ENCODE peak calls at places on chromosomes 12 and 14, in nine cellular contexts. C is H7, F is esophagus muscularis mucosa, N is transverse colon, G is iPS DF 6.9, H is cardiac muscle cell, A is pancreas, Z is right cardiac atrium, O is esophagus squamous epithelium. X is an unnamed sample.
A peak's percentile ranks its signal among the peaks of the same experiment; 100 is the strongest.

GRCh38 chr12:9948606-9949286 is 16.6 kb upstream of the CLEC2A start:
- DNase-seq in C (no peak), F (no peak), N (no peak), G (no peak), H (no peak), A (no peak), Z (no peak), O (no peak), X (no peak)

GRCh38 chr14:104789752-104790743 is 5.5 kb downstream of the AKT1 start:
- DNase-seq in C (no peak), F (no peak), N (no peak), G (no peak), H (no peak), A (no peak), Z (peak; percentile 65), O (no peak), X (no peak)

GRCh38 chr12:7748774-7749296 is 1.7 kb upstream of the CLEC4C start:
- DNase-seq in C (no peak), F (no peak), N (no peak), G (no peak), H (peak; percentile 32), A (no peak), Z (no peak), O (no peak), X (no peak)

GRCh38 chr14:81269100-81269978 is 48.6 kb upstream of the GTF2A1 start:
- DNase-seq in C (peak; percentile 75), F (no peak), N (no peak), G (peak; percentile 39), H (peak; percentile 68), A (no peak), Z (no peak), O (no peak), X (no peak)

GRCh38 chr14:65783576-65783975 is 371.0 kb downstream of the FUT8 start:
- DNase-seq in C (no peak), F (no peak), N (no peak), G (no peak), H (no peak), A (no peak), Z (no peak), O (no peak), X (no peak)

GRCh38 chr14:99537399-99537798 is 56.2 kb downstream of the CCNK start:
- DNase-seq in C (peak; percentile 89), F (no peak), N (peak; percentile 48), G (no peak), H (no peak), A (no peak), Z (peak; percentile 53), O (no peak), X (no peak)

GRCh38 chr12:103503546-103504480 is 8.0 kb upstream of the C12orf42 start:
- DNase-seq in C (peak; percentile 57), F (no peak), N (peak; percentile 37), G (no peak), H (peak; percentile 52), A (peak; percentile 68), Z (no peak), O (no peak), X (no peak)

GRCh38 chr14:69481815-69482568 is 2.5 kb upstream of the PLEKHD1 start:
- DNase-seq in C (no peak), F (no peak), N (no peak), G (no peak), H (no peak), A (no peak), Z (no peak), O (no peak), X (no peak)

GRCh38 chr14:90056821-90057220 is 5.0 kb upstream of the KCNK13 start:
- DNase-seq in C (peak; percentile 48), F (no peak), N (no peak), G (no peak), H (peak; percentile 51), A (no peak), Z (no peak), O (no peak), X (no peak)

GRCh38 chr14:90060965-90061848 is 587 bp upstream of the KCNK13 start:
- DNase-seq in C (peak; percentile 84), F (no peak), N (no peak), G (no peak), H (peak; percentile 30), A (peak; percentile 64), Z (peak; percentile 63), O (no peak), X (no peak)

GRCh38 chr14:90061849-90062794 is at the start of gene KCNK13:
- DNase-seq in C (peak; percentile 75), F (peak; percentile 77), N (peak; percentile 11), G (no peak), H (peak; percentile 43), A (peak; percentile 72), Z (peak; percentile 71), O (no peak), X (no peak)

GRCh38 chr14:90060312-90060964 is 1.4 kb upstream of the KCNK13 start:
- DNase-seq in C (peak; percentile 93), F (no peak), N (peak; percentile 32), G (no peak), H (peak; percentile 75), A (peak; percentile 75), Z (peak; percentile 86), O (no peak), X (no peak)

GRCh38 chr14:90058876-90059458 is 2.8 kb upstream of the KCNK13 start:
- DNase-seq in C (no peak), F (no peak), N (no peak), G (no peak), H (no peak), A (no peak), Z (no peak), O (no peak), X (no peak)
- H3K27me3 ChIP-seq in C (peaks cover 54% of the 10 kb centered on the region), F (peaks cover 80% of the 10 kb centered on the region), N (peaks cover 97% of the 10 kb centered on the region), G (peaks cover 31% of the 10 kb centered on the region), H (peaks cover 72% of the 10 kb centered on the region), A (no peaks in the 10 kb centered on the region), Z (no peaks in the 10 kb centered on the region), O (peaks cover 94% of the 10 kb centered on the region), X (no peaks in the 10 kb centered on the region)

GRCh38 chr12:113469224-113469652 is 2.4 kb downstream of the LHX5 start:
- DNase-seq in C (no peak), F (no peak), N (no peak), G (no peak), H (no peak), A (no peak), Z (no peak), O (no peak), X (no peak)

GRCh38 chr12:113468365-113469223 is 3.1 kb downstream of the LHX5 start:
- DNase-seq in C (peak; percentile 83), F (no peak), N (no peak), G (no peak), H (peak; percentile 10), A (no peak), Z (no peak), O (no peak), X (no peak)

GRCh38 chr12:113471619-113472171 is at the start of gene LHX5:
- DNase-seq in C (peak; percentile 83), F (no peak), N (no peak), G (no peak), H (no peak), A (no peak), Z (no peak), O (no peak), X (no peak)

GRCh38 chr12:113470871-113471618 is 626 bp downstream of the LHX5 start:
- DNase-seq in C (peak; percentile 70), F (no peak), N (no peak), G (no peak), H (no peak), A (no peak), Z (no peak), O (no peak), X (no peak)

GRCh38 chr12:113469893-113470743 is 1.6 kb downstream of the LHX5 start:
- DNase-seq in C (no peak), F (no peak), N (no peak), G (no peak), H (no peak), A (no peak), Z (no peak), O (no peak), X (no peak)
- H3K27me3 ChIP-seq in C (peaks cover 100% of the 10 kb centered on the region), F (peaks cover 100% of the 10 kb centered on the region), N (peaks cover 100% of the 10 kb centered on the region), G (peaks cover 97% of the 10 kb centered on the region), H (peaks cover 100% of the 10 kb centered on the region), A (peaks cover 9% of the 10 kb centered on the region), Z (no peaks in the 10 kb centered on the region), O (peaks cover 100% of the 10 kb centered on the region), X (peaks cover 10% of the 10 kb centered on the region)

DNA sequence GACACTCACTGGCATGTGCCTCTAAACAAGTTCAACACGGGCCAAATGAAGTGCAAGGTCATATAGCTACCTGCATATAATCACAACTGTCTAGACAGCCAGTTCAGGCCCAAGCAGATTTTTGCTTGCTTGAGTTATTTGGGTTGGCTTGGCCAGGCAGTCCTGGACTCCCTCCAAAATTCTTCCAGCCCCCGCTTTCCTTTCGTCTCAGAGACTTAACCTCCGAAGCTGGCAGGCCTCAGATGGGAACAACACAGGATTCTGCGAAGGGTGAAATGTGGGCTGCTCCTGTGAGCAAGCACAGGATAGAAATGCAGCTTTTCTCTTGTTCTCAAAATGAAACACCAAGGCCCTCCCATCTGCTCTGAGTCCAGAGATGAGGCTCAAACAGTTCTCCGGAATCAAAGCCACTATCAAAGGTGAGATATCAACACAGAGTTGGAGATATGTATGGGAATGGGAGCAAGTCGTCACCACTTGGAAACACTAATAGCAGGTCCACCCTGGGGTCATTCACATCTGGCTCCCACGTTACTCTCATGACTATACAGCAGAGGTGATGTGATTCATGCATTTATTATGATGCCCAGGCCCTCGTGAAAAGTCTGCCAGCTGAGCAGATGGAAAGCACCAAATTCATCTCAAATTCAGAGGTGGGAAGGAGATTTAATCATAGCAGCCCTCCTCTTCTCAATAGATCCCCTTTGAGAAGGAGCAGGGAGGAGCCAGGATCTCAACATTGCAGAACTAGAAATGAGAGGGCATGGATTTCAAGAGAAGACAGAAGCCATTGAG is 389.8 kb downstream of the NUAK1 start:
- DNase-seq in C (no peak), F (no peak), N (no peak), G (no peak), H (no peak), A (no peak), Z (peak; percentile 78), O (no peak), X (peak; percentile 57)
- H3K27me3 ChIP-seq in C (no peaks in the 10 kb centered on the region), F (no peaks in the 10 kb centered on the region), N (no peaks in the 10 kb centered on the region), G (no peaks in the 10 kb centered on the region), H (no peaks in the 10 kb centered on the region), A (no peaks in the 10 kb centered on the region), Z (no peaks in the 10 kb centered on the region), O (peaks cover 34% of the 10 kb centered on the region), X (no peaks in the 10 kb centered on the region)

GRCh38 chr12:72276212-72276865 is 4.2 kb downstream of the TRHDE start:
- DNase-seq in C (no peak), F (no peak), N (no peak), G (no peak), H (no peak), A (no peak), Z (no peak), O (no peak), X (no peak)

GRCh38 chr12:72278894-72279293 is 6.7 kb downstream of the TRHDE start:
- DNase-seq in C (no peak), F (no peak), N (no peak), G (no peak), H (no peak), A (no peak), Z (no peak), O (no peak), X (no peak)

GRCh38 chr12:72275551-72275950 is 3.4 kb downstream of the TRHDE start:
- DNase-seq in C (no peak), F (no peak), N (no peak), G (no peak), H (no peak), A (no peak), Z (no peak), O (no peak), X (no peak)

GRCh38 chr12:72274926-72275325 is 2.8 kb downstream of the TRHDE start:
- DNase-seq in C (no peak), F (no peak), N (no peak), G (no peak), H (no peak), A (peak; percentile 57), Z (no peak), O (no peak), X (no peak)

DNA sequence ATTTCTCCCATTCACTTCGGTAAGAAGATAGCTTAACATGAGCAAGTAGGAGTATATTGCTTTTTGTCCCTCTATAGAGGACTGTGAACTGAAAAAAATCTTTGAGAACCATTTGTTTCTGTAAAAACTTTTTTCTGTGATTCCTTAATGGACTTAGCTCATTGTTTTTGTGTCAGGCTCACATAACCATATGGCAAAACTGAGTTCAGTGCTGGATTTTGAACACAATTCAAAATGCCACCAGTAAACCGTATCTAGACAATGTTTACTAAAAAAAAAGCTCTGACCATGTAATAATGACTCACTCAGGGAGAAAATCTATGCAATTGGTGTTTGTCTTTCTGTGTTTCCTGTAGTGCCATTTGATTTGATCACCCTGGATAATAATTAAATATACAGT is 5.2 kb downstream of the TRHDE start:
- DNase-seq in C (no peak), F (no peak), N (no peak), G (no peak), H (no peak), A (no peak), Z (no peak), O (no peak), X (no peak)
- H3K27me3 ChIP-seq in C (peaks cover 26% of the 10 kb centered on the region), F (peaks cover 71% of the 10 kb centered on the region), N (peaks cover 62% of the 10 kb centered on the region), G (peaks cover 18% of the 10 kb centered on the region), H (peaks cover 48% of the 10 kb centered on the region), A (no peaks in the 10 kb centered on the region), Z (no peaks in the 10 kb centered on the region), O (peaks cover 60% of the 10 kb centered on the region), X (peaks cover 54% of the 10 kb centered on the region)

X was measured in breast epithelium.